ENCODE peak calls at places on chromosomes 3 and 15, in six cellular contexts. One of them, this sample, is unnamed.

GRCh38 chr3:127706785-127707351 is 34.1 kb downstream of the ABTB1 start:
- DNase-seq in coronary artery: peak
- DNase-seq in PC-9: no peak
- DNase-seq in K562: peak
- DNase-seq in IMR-90: no peak
- DNase-seq in Panc1: no peak
- DNase-seq in this sample: no peak

GRCh38 chr3:154904328-154904727 is 175.8 kb upstream of the MME start:
- DNase-seq in coronary artery: no peak
- DNase-seq in Panc1: no peak
- DNase-seq in IMR-90: peak
- DNase-seq in K562: peak
- DNase-seq in PC-9: peak
- DNase-seq in this sample: peak

GRCh38 chr3:90062018-90062417 is 954.6 kb downstream of the EPHA3 start:
- DNase-seq in PC-9: no peak
- DNase-seq in IMR-90: peak
- DNase-seq in coronary artery: no peak
- DNase-seq in Panc1: no peak
- DNase-seq in K562: no peak
- DNase-seq in this sample: peak

GRCh38 chr3:132593950-132594328 is 3.1 kb upstream of the ACKR4 start:
- DNase-seq in IMR-90: peak
- DNase-seq in PC-9: no peak
- DNase-seq in Panc1: peak
- DNase-seq in coronary artery: no peak
- DNase-seq in K562: no peak
- DNase-seq in this sample: peak

GRCh38 chr3:143763568-143764162 is 84.6 kb downstream of the SLC9A9 start:
- DNase-seq in Panc1: no peak
- DNase-seq in IMR-90: peak
- DNase-seq in PC-9: no peak
- DNase-seq in coronary artery: no peak
- DNase-seq in K562: no peak
- DNase-seq in this sample: peak

GRCh38 chr3:186821429-186822367 is 15.4 kb upstream of the RFC4 start:
- DNase-seq in K562: peak
- DNase-seq in Panc1: peak
- DNase-seq in PC-9: no peak
- DNase-seq in coronary artery: no peak
- DNase-seq in IMR-90: peak
- DNase-seq in this sample: no peak

GRCh38 chr15:82105458-82106205 is 59.8 kb upstream of the MEX3B start:
- DNase-seq in IMR-90: peak
- DNase-seq in PC-9: no peak
- DNase-seq in coronary artery: no peak
- DNase-seq in Panc1: no peak
- DNase-seq in K562: no peak
- DNase-seq in this sample: no peak

GRCh38 chr3:102224171-102224570 is 210.6 kb upstream of the ZPLD1 start:
- DNase-seq in K562: no peak
- DNase-seq in Panc1: no peak
- DNase-seq in PC-9: peak
- DNase-seq in coronary artery: no peak
- DNase-seq in IMR-90: peak
- DNase-seq in this sample: peak

GRCh38 chr3:149657796-149658443 is at the start of gene WWTR1:
- DNase-seq in coronary artery: peak
- DNase-seq in PC-9: peak
- DNase-seq in Panc1: peak
- DNase-seq in K562: no peak
- DNase-seq in IMR-90: peak
- DNase-seq in this sample: peak

GRCh38 chr3:9916734-9917680 is at the start of gene IL17RC:
- DNase-seq in K562: peak
- DNase-seq in coronary artery: peak
- DNase-seq in PC-9: peak
- DNase-seq in IMR-90: peak
- DNase-seq in Panc1: no peak
- DNase-seq in this sample: peak

GRCh38 chr3:194265505-194265892 is 85.6 kb downstream of the CPN2 start:
- DNase-seq in K562: no peak
- DNase-seq in PC-9: peak
- DNase-seq in Panc1: no peak
- DNase-seq in IMR-90: peak
- DNase-seq in coronary artery: peak
- DNase-seq in this sample: peak

GRCh38 chr3:189121088-189121487 is 50.7 kb upstream of the TPRG1 start:
- DNase-seq in IMR-90: no peak
- DNase-seq in coronary artery: no peak
- DNase-seq in Panc1: no peak
- DNase-seq in PC-9: no peak
- DNase-seq in K562: no peak
- DNase-seq in this sample: no peak

GRCh38 chr15:69823223-69823907 is 274.4 kb downstream of the TLE3 start:
- DNase-seq in PC-9: no peak
- DNase-seq in Panc1: no peak
- DNase-seq in IMR-90: peak
- DNase-seq in coronary artery: no peak
- DNase-seq in K562: peak
- DNase-seq in this sample: peak

GRCh38 chr15:28873585-28874139 is 12.1 kb upstream of the APBA2 start:
- DNase-seq in PC-9: no peak
- DNase-seq in IMR-90: no peak
- DNase-seq in Panc1: no peak
- DNase-seq in coronary artery: no peak
- DNase-seq in K562: no peak
- DNase-seq in this sample: no peak

GRCh38 chr15:64688770-64689169 is 86.6 kb downstream of the RBPMS2 start:
- DNase-seq in Panc1: no peak
- DNase-seq in IMR-90: no peak
- DNase-seq in coronary artery: no peak
- DNase-seq in K562: no peak
- DNase-seq in PC-9: no peak
- DNase-seq in this sample: no peak

GRCh38 chr3:127779747-127780146 is 42.6 kb downstream of the MGLL start:
- DNase-seq in IMR-90: peak
- DNase-seq in Panc1: no peak
- DNase-seq in K562: no peak
- DNase-seq in PC-9: peak
- DNase-seq in coronary artery: no peak
- DNase-seq in this sample: peak

GRCh38 chr3:179038216-179038898 is 33.3 kb downstream of the ZMAT3 start:
- DNase-seq in PC-9: no peak
- DNase-seq in K562: no peak
- DNase-seq in IMR-90: no peak
- DNase-seq in coronary artery: no peak
- DNase-seq in Panc1: no peak
- DNase-seq in this sample: no peak

GRCh38 chr3:56899851-56900250 is 98.1 kb upstream of the ARHGEF3 start:
- DNase-seq in Panc1: no peak
- DNase-seq in coronary artery: no peak
- DNase-seq in PC-9: no peak
- DNase-seq in IMR-90: no peak
- DNase-seq in K562: no peak
- DNase-seq in this sample: no peak

GRCh38 chr3:195249858-195250464 is 21.0 kb downstream of the XXYLT1 start:
- DNase-seq in Panc1: no peak
- DNase-seq in coronary artery: peak
- DNase-seq in PC-9: no peak
- DNase-seq in K562: no peak
- DNase-seq in IMR-90: no peak
- DNase-seq in this sample: no peak

GRCh38 chr15:47987908-47988532 is 132.8 kb upstream of the SLC24A5 start:
- DNase-seq in PC-9: no peak
- DNase-seq in Panc1: peak
- DNase-seq in K562: no peak
- DNase-seq in IMR-90: peak
- DNase-seq in coronary artery: no peak
- DNase-seq in this sample: peak

GRCh38 chr15:74776851-74777768 is 4.8 kb upstream of the CSK start:
- DNase-seq in PC-9: no peak
- DNase-seq in K562: no peak
- DNase-seq in coronary artery: no peak
- DNase-seq in Panc1: no peak
- DNase-seq in IMR-90: no peak
- DNase-seq in this sample: no peak

GRCh38 chr3:5806192-5806591 is 618.7 kb downstream of the EDEM1 start:
- DNase-seq in K562: peak
- DNase-seq in Panc1: no peak
- DNase-seq in coronary artery: no peak
- DNase-seq in IMR-90: no peak
- DNase-seq in PC-9: no peak
- DNase-seq in this sample: no peak

DNA sequence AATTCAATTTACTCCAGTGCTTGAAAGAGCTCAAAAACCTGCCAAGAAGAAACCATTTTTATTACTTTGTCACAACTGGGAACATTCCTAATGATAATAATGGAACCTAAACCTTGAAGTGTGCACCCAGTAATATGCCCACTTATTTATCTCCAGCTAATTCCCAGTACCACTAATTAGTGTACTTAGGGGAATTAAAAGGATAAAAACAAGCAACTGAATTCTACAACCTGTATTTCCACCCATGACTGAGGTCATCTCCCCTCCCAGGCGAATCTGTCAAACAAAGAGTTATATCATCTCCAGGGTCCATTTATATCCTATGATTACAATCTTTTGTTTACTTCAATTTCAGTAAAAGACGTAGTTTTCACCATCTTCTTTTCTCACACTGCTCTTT is 177.8 kb downstream of the GOLIM4 start:
- DNase-seq in IMR-90: no peak
- DNase-seq in PC-9: no peak
- DNase-seq in coronary artery: no peak
- DNase-seq in Panc1: no peak
- DNase-seq in K562: no peak
- DNase-seq in this sample: no peak
- H3K27ac ChIP-seq in IMR-90: no peak
- H3K27ac ChIP-seq in PC-9: no peak
- H3K27ac ChIP-seq in coronary artery: no peak
- H3K27ac ChIP-seq in Panc1: no peak
- H3K27ac ChIP-seq in K562: no peak
- H3K27ac ChIP-seq in this sample: no peak

GRCh38 chr3:54122802-54123537 is 618 bp downstream of the CACNA2D3 start:
- DNase-seq in PC-9: no peak
- DNase-seq in IMR-90: no peak
- DNase-seq in coronary artery: no peak
- DNase-seq in K562: no peak
- DNase-seq in Panc1: no peak
- DNase-seq in this sample: no peak
- TF ChIP-seq CTCF in PC-9: no peak
- TF ChIP-seq CTCF in IMR-90: no peak
- TF ChIP-seq CTCF in coronary artery: no peak
- TF ChIP-seq CTCF in K562: no peak
- TF ChIP-seq CTCF in Panc1: no peak
- TF ChIP-seq CTCF in this sample: no peak

DNA sequence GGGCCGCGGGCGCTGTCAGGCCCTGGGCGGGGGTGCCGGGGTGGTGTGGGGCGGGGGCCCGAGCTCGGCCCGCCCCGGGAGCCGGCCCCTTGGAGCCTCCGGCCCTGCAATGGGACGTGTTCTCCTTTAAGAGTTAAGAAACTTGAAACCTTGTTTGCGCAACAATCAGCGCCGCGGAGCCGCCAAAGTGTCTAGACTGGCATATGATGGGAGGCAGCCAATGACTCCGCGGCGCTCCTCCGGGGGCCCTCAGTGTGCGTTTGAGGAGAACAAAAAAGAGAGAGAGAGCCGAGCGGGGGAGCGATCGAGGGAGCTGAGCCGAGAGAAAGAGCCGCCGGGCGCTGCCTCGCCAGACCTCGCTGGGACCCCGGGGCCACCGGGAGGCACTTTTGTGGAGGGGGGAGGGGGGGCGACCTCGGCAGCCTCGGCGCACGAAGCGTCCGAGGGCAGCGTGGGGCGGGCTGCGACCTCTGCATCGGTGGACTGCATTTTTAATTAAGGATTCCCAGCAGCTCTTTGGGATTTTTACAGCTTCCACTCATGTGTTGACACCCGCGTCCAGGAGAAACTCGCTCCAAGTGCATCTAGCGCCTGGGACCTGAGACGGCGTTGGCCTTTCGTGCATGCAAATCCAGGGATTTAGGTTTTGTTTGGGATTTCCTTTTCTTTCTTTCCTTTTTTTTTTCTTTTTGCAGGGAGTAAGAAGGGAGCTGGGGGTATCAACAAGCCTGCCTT is at the start of gene SMAD6:
- DNase-seq in PC-9: peak
- DNase-seq in coronary artery: peak
- DNase-seq in Panc1: no peak
- DNase-seq in IMR-90: peak
- DNase-seq in K562: peak
- DNase-seq in this sample: peak
- H3K27ac ChIP-seq in PC-9: peak
- H3K27ac ChIP-seq in coronary artery: peak
- H3K27ac ChIP-seq in Panc1: peak
- H3K27ac ChIP-seq in IMR-90: peak
- H3K27ac ChIP-seq in K562: peak
- H3K27ac ChIP-seq in this sample: peak

GRCh38 chr3:119524931-119525662 is 26.8 kb downstream of the TIMMDC1 start:
- DNase-seq in IMR-90: no peak
- DNase-seq in Panc1: no peak
- DNase-seq in K562: no peak
- DNase-seq in coronary artery: no peak
- DNase-seq in PC-9: no peak
- DNase-seq in this sample: no peak
- TF ChIP-seq CTCF in IMR-90: peak
- TF ChIP-seq CTCF in Panc1: peak
- TF ChIP-seq CTCF in K562: peak
- TF ChIP-seq CTCF in coronary artery: no peak
- TF ChIP-seq CTCF in PC-9: peak
- TF ChIP-seq CTCF in this sample: no peak

DNA sequence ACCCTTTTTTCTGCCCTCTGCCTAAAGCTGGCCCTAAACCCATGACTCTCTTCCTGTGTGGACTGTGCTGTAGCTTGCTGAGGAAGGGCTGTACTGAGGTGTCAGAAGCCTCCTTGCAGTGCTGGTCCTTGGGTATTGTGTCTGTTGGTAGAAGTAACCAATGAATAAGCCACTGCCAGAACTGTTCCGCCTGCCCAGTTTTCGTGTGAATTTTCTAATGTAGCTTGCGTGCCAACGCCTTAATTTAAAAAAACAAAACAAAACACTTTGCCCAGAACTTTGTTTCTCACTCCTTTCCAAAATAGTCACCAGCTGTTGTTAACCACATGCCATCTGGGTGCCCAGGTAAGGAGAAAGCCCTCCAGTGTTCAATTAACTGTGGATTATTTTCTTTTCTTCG is 101.9 kb downstream of the KLHL25 start:
- DNase-seq in Panc1: no peak
- DNase-seq in coronary artery: no peak
- DNase-seq in IMR-90: no peak
- DNase-seq in K562: no peak
- DNase-seq in PC-9: no peak
- DNase-seq in this sample: no peak
- H3K27ac ChIP-seq in Panc1: no peak
- H3K27ac ChIP-seq in coronary artery: no peak
- H3K27ac ChIP-seq in IMR-90: no peak
- H3K27ac ChIP-seq in K562: no peak
- H3K27ac ChIP-seq in PC-9: no peak
- H3K27ac ChIP-seq in this sample: no peak

GRCh38 chr15:41561777-41562145 is 2.7 kb downstream of the TYRO3 start:
- DNase-seq in IMR-90: peak
- DNase-seq in Panc1: no peak
- DNase-seq in PC-9: no peak
- DNase-seq in K562: peak
- DNase-seq in coronary artery: no peak
- DNase-seq in this sample: no peak
- TF ChIP-seq CTCF in IMR-90: peak
- TF ChIP-seq CTCF in Panc1: no peak
- TF ChIP-seq CTCF in PC-9: no peak
- TF ChIP-seq CTCF in K562: no peak
- TF ChIP-seq CTCF in coronary artery: no peak
- TF ChIP-seq CTCF in this sample: no peak

This sample was measured in RWPE1.